ENCODE peak calls at places on chromosomes 16 and 17, in four cellular contexts. V is Caco-2, W is islet precursor cell, I is GM04504. P is an unnamed sample.

GRCh38 chr17:58314706-58315015 is 13.9 kb downstream of the TSPOAP1 start:
- DNase-seq in I (no peak), W (peak; percentile 54), V (no peak), P (no peak)

GRCh38 chr16:67296422-67296821 is 17.1 kb downstream of the PLEKHG4 start:
- DNase-seq in W (no peak), I (peak; percentile 66), V (no peak), P (no peak)

GRCh38 chr16:3640632-3641501 is 13.6 kb upstream of the DNASE1 start:
- DNase-seq in W (peak; percentile 47), V (no peak), I (no peak), P (no peak)

GRCh38 chr16:55323637-55324490 is at the start of gene IRX6:
- DNase-seq in I (no peak), V (no peak), W (peak; percentile 91), P (no peak)

GRCh38 chr16:3689731-3690130 is 27.6 kb downstream of the TRAP1 start:
- DNase-seq in V (no peak), I (no peak), W (peak; percentile 78), P (no peak)

GRCh38 chr17:82375359-82376041 is 3.9 kb downstream of the UTS2R start:
- DNase-seq in V (no peak), W (no peak), I (no peak), P (no peak)

GRCh38 chr17:81365601-81366585 is 29.4 kb upstream of the BAHCC1 start:
- DNase-seq in W (no peak), I (no peak), V (no peak), P (peak; percentile 76)

GRCh38 chr16:19240494-19240893 is 45.0 kb upstream of the CLEC19A start:
- DNase-seq in V (no peak), W (no peak), I (no peak), P (no peak)

GRCh38 chr16:57977418-57978069 is 6.6 kb upstream of the CNGB1 start:
- DNase-seq in I (no peak), V (no peak), W (peak; percentile 64), P (no peak)

GRCh38 chr16:89633064-89633631 is 19.7 kb downstream of the DPEP1 start:
- DNase-seq in W (no peak), I (peak; percentile 77), V (no peak), P (no peak)

GRCh38 chr16:68309798-68310197 is 948 bp downstream of the SLC7A6OS start:
- DNase-seq in I (no peak), W (no peak), V (no peak), P (no peak)

GRCh38 chr17:77425791-77426641 is 285.2 kb downstream of the SEC14L1 start:
- DNase-seq in I (no peak), W (peak; percentile 98), V (no peak), P (peak; percentile 81)

GRCh38 chr16:85483424-85483823 is 129.7 kb upstream of the GSE1 start:
- DNase-seq in W (no peak), V (no peak), I (no peak), P (no peak)

GRCh38 chr17:40349477-40350409 is 14.8 kb downstream of the GJD3 start:
- DNase-seq in W (peak; percentile 76), I (no peak), V (no peak), P (no peak)

GRCh38 chr17:10226930-10227695 is 28.7 kb upstream of the GAS7 start:
- DNase-seq in W (peak; percentile 84), V (peak; percentile 49), I (no peak), P (peak; percentile 58)

GRCh38 chr17:82020874-82021727 is 1.6 kb downstream of the CENPX start:
- DNase-seq in I (peak; percentile 60), V (peak; percentile 79), W (peak; percentile 91), P (no peak)

GRCh38 chr17:4897785-4898184 is 1.6 kb upstream of the C17orf107 start:
- DNase-seq in W (no peak), I (no peak), V (no peak), P (no peak)

GRCh38 chr17:78176548-78177025 is 8.2 kb downstream of the SYNGR2 start:
- DNase-seq in V (peak; percentile 79), I (no peak), W (peak; percentile 92), P (peak; percentile 77)

GRCh38 chr16:89720520-89720858 is 209 bp downstream of the VPS9D1 start:
- DNase-seq in W (peak; percentile 78), V (peak; percentile 81), I (no peak), P (no peak)

GRCh38 chr17:42101513-42102292 is 3.4 kb upstream of the ZNF385C start:
- DNase-seq in I (peak; percentile 25), W (peak; percentile 95), V (peak; percentile 84), P (no peak)

GRCh38 chr17:4554441-4554996 is 665 bp downstream of the MYBBP1A start:
- DNase-seq in V (no peak), W (no peak), I (no peak), P (peak; percentile 45)

GRCh38 chr17:31318298-31319190 is 2.9 kb downstream of the EVI2A start:
- DNase-seq in W (peak; percentile 61), I (no peak), V (no peak), P (peak; percentile 80)

GRCh38 chr16:80231888-80232287 is 308.9 kb upstream of the DYNLRB2 start:
- DNase-seq in I (peak; percentile 58), W (peak; percentile 55), V (no peak), P (no peak)

GRCh38 chr16:79770244-79771064 is 169.9 kb upstream of the MAF start:
- DNase-seq in I (peak; percentile 41), V (peak; percentile 94), W (peak; percentile 93), P (peak; percentile 74)

GRCh38 chr16:50272111-50272571 is 5.8 kb downstream of the ADCY7 start:
- DNase-seq in I (no peak), V (no peak), W (no peak), P (peak; percentile 80)

GRCh38 chr16:5054876-5055865 is 10.6 kb downstream of the C16orf89 start:
- DNase-seq in V (no peak), I (no peak), W (peak; percentile 33), P (no peak)

GRCh38 chr16:4529085-4530060 is 9.2 kb downstream of the CDIP1 start:
- DNase-seq in W (peak; percentile 95), I (no peak), V (no peak), P (no peak)

GRCh38 chr16:66324785-66325184 is 41.7 kb upstream of the CDH5 start:
- DNase-seq in I (no peak), V (peak; percentile 53), W (peak; percentile 90), P (no peak)

GRCh38 chr17:67821871-67822367 is 3.4 kb upstream of the BPTF start:
- DNase-seq in V (no peak), I (no peak), W (peak; percentile 42), P (no peak)

GRCh38 chr17:33889766-33890165 is 365.3 kb upstream of the CCL2 start:
- DNase-seq in W (no peak), V (no peak), I (no peak), P (no peak)

GRCh38 chr17:28216528-28216927 is 102.5 kb upstream of the TMEM97 start:
- DNase-seq in W (no peak), I (no peak), V (no peak), P (no peak)

GRCh38 chr16:47965439-47965838 is 190.4 kb downstream of the ABCC12 start:
- DNase-seq in I (no peak), W (peak; percentile 56), V (no peak), P (no peak)

GRCh38 chr16:88772871-88773811 is 11.9 kb downstream of the PIEZO1 start:
- DNase-seq in I (peak; percentile 92), V (peak; percentile 65), W (peak; percentile 97), P (no peak)

GRCh38 chr17:41849251-41849990 is 11.8 kb downstream of the KLHL10 start:
- DNase-seq in I (no peak), W (no peak), V (no peak), P (no peak)

GRCh38 chr17:18997650-18998196 is 6.8 kb downstream of the FAM83G start:
- DNase-seq in I (no peak), W (no peak), V (no peak), P (no peak)

GRCh38 chr17:78573955-78574354 is 3.2 kb downstream of the DNAH17 start:
- DNase-seq in I (no peak), V (no peak), W (no peak), P (no peak)

GRCh38 chr17:10836966-10837599 is 804 bp downstream of the PIRT start:
- DNase-seq in I (no peak), V (no peak), W (no peak), P (no peak)